ENCODE peak calls at places on chromosomes 3 and 15, in five cellular contexts. N is WTC11, R is kidney epithelial cell, A is AG04450, T is OCI-LY7. W is an unnamed sample.

GRCh38 chr15:39216816-39217215 is 364.1 kb upstream of the THBS1 start:
- DNase-seq in T (no peak), A (no peak), N (no peak), R (no peak), W (no peak)

GRCh38 chr15:38004218-38004848 is 69.9 kb downstream of the TMCO5A start:
- DNase-seq in T (no peak), N (no peak), A (no peak), R (no peak), W (no peak)

GRCh38 chr15:100124936-100125626 is 216.7 kb downstream of the ADAMTS17 start:
- DNase-seq in N (no peak), T (no peak), A (no peak), R (no peak), W (no peak)

GRCh38 chr15:29668120-29668602 is 154.1 kb downstream of the TJP1 start:
- DNase-seq in R (peak), T (peak), A (peak), N (peak), W (peak)

GRCh38 chr3:13520326-13520880 is 28.5 kb upstream of the FBLN2 start:
- DNase-seq in R (no peak), A (no peak), T (no peak), N (no peak), W (no peak)

GRCh38 chr15:87312221-87312620 is 944.3 kb downstream of the NTRK3 start:
- DNase-seq in A (no peak), T (no peak), R (no peak), N (no peak), W (no peak)

GRCh38 chr3:161793194-161793825 is 296.7 kb downstream of the OTOL1 start:
- DNase-seq in A (no peak), N (no peak), R (no peak), T (no peak), W (no peak)

GRCh38 chr15:67061811-67062348 is 3.5 kb upstream of the SMAD3 start:
- DNase-seq in N (no peak), R (no peak), T (no peak), A (no peak), W (no peak)

GRCh38 chr15:45869034-45869668 is 234.3 kb downstream of the SQOR start:
- DNase-seq in N (no peak), A (no peak), R (no peak), T (no peak), W (no peak)

GRCh38 chr3:45590822-45591546 is 3.6 kb upstream of the LIMD1 start:
- DNase-seq in R (no peak), A (no peak), T (no peak), N (no peak), W (no peak)

GRCh38 chr3:127984241-127984975 is 67.8 kb upstream of the SEC61A1 start:
- DNase-seq in A (no peak), R (no peak), T (no peak), N (no peak), W (no peak)

GRCh38 chr3:8996681-8997121 is 33.4 kb upstream of the RAD18 start:
- DNase-seq in A (peak), R (no peak), N (peak), T (no peak), W (peak)

GRCh38 chr3:171328419-171329082 is 131.7 kb downstream of the TNIK start:
- DNase-seq in R (no peak), A (no peak), N (peak), T (peak), W (peak)

GRCh38 chr3:73073091-73073707 is 11.7 kb downstream of the EBLN2 start:
- DNase-seq in N (no peak), R (no peak), T (no peak), A (no peak), W (no peak)

DNA sequence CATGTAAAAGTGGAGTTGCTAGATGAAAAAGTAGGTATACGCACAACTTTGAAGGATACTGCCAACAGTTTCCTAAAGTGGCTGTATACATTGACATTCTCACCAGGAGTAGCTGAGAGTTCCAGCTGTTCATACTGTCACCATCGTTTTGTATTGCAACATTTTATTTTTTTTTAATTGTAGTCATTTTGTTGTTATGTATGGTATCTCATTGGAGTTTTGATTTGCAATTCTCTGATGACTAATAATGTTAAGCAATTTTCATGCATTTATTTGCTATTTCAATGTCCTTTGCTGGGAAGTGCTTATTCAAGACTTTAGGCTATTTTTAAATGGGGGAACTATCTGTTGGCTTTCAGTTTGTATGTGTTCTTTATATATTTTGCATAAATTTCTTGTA is 185.1 kb upstream of the TGFBR2 start:
- DNase-seq in A (peak), T (no peak), N (no peak), R (no peak), W (no peak)
- TF ChIP-seq CTCF in A (no peak), T (no peak), N (no peak), R (no peak), W (no peak)

GRCh38 chr15:86139828-86140227 is 60.2 kb downstream of the AGBL1 start:
- DNase-seq in N (peak), T (peak), R (no peak), A (no peak), W (no peak)
- TF ChIP-seq CTCF in N (peak), T (peak), R (no peak), A (peak), W (peak)

GRCh38 chr3:195522254-195523023 is 20.7 kb downstream of the PPP1R2 start:
- DNase-seq in N (no peak), A (no peak), T (peak), R (no peak), W (peak)
- TF ChIP-seq CTCF in N (peak), A (peak), T (peak), R (peak), W (peak)

GRCh38 chr3:194964809-194965208 is 279.1 kb downstream of the FAM43A start:
- DNase-seq in R (no peak), T (no peak), A (no peak), N (no peak), W (no peak)

GRCh38 chr3:194971009-194971408 is 285.3 kb downstream of the FAM43A start:
- DNase-seq in N (no peak), T (no peak), R (no peak), A (no peak), W (no peak)

GRCh38 chr3:194971965-194972364 is 286.3 kb downstream of the FAM43A start:
- DNase-seq in A (no peak), R (no peak), N (no peak), T (no peak), W (no peak)

GRCh38 chr3:194970066-194970465 is 284.4 kb downstream of the FAM43A start:
- DNase-seq in R (no peak), T (no peak), A (no peak), N (no peak), W (no peak)

GRCh38 chr3:194967126-194968117 is 281.7 kb downstream of the FAM43A start:
- DNase-seq in T (no peak), N (no peak), A (no peak), R (no peak), W (peak)
- TF ChIP-seq CTCF in T (no peak), N (no peak), A (no peak), R (no peak), W (no peak)

GRCh38 chr3:131549340-131549739 is 46.6 kb upstream of the MRPL3 start:
- DNase-seq in T (no peak), N (no peak), R (no peak), A (no peak), W (peak)

GRCh38 chr3:131553495-131554247 is 50.9 kb upstream of the MRPL3 start:
- DNase-seq in N (no peak), R (no peak), A (no peak), T (no peak), W (no peak)

GRCh38 chr3:131547585-131547984 is 44.8 kb upstream of the MRPL3 start:
- DNase-seq in R (no peak), T (no peak), A (no peak), N (no peak), W (no peak)

GRCh38 chr3:131551761-131552160 is 49.0 kb upstream of the MRPL3 start:
- DNase-seq in T (no peak), A (no peak), N (no peak), R (no peak), W (no peak)

GRCh38 chr3:131550562-131551188 is 47.9 kb upstream of the MRPL3 start:
- DNase-seq in R (no peak), A (no peak), T (no peak), N (no peak), W (no peak)
- TF ChIP-seq CTCF in R (no peak), A (no peak), T (no peak), N (no peak), W (no peak)

DNA sequence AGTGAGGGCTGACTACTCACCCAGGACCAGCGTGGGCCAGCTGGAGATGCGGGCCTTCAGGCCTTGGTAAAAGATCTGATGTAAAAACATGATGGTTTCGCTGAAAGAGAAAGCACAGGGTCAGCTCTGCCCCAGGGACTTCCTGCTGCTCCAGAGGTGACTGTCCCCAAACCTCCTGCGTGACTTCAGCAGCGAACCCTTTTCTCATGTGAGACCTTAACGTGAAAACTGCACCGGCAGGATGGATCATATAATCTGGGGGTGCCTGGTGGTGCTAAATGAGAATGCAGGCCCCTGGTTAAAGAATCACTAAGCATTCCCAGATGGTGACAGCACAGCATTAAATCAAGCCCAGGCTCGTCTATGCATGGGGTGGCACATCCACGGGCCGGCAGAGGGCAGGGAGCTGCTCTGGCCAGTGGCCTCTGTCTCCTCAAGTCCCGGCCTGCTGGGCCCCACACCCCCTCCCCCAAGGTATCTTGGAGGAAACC is 55.4 kb downstream of the RASGRF1 start:
- DNase-seq in A (no peak), N (no peak), R (peak), T (no peak), W (no peak)
- TF ChIP-seq CTCF in A (peak), N (no peak), R (peak), T (no peak), W (peak)

GRCh38 chr15:25694823-25695312 is 168.3 kb downstream of the ATP10A start:
- DNase-seq in A (no peak), N (no peak), R (no peak), T (no peak), W (no peak)

GRCh38 chr15:25693321-25694237 is 169.5 kb downstream of the ATP10A start:
- DNase-seq in T (peak), R (no peak), N (peak), A (no peak), W (peak)

GRCh38 chr15:25691544-25692430 is 171.3 kb downstream of the ATP10A start:
- DNase-seq in A (no peak), T (peak), N (no peak), R (no peak), W (no peak)

GRCh38 chr15:25695875-25696760 is 167.0 kb downstream of the ATP10A start:
- DNase-seq in A (no peak), R (no peak), N (no peak), T (no peak), W (no peak)

GRCh38 chr15:25694238-25694584 is 168.9 kb downstream of the ATP10A start:
- DNase-seq in N (no peak), A (no peak), R (no peak), T (no peak), W (no peak)
- TF ChIP-seq CTCF in N (no peak), A (no peak), R (no peak), T (peak), W (no peak)

GRCh38 chr3:118734664-118735063 is 300.0 kb downstream of the IGSF11 start:
- DNase-seq in R (no peak), T (no peak), N (no peak), A (no peak), W (no peak)

GRCh38 chr3:118729546-118729945 is 305.1 kb downstream of the IGSF11 start:
- DNase-seq in N (no peak), A (no peak), T (no peak), R (no peak), W (no peak)
- TF ChIP-seq CTCF in N (no peak), A (no peak), T (no peak), R (no peak), W (no peak)

GRCh38 chr15:65304393-65305143 is at the start of gene RNU5B-1:
- DNase-seq in N (peak), R (peak), A (peak), T (peak), W (peak)
- TF ChIP-seq CTCF in N (no peak), R (peak), A (peak), T (peak), W (peak)

GRCh38 chr3:122893754-122894668 is 99.1 kb downstream of the SLC49A4 start:
- DNase-seq in N (no peak), R (no peak), A (no peak), T (no peak), W (no peak)
- TF ChIP-seq CTCF in N (no peak), R (no peak), A (no peak), T (no peak), W (no peak)

W was measured in endothelial cell.